ENCODE peak calls at places on chromosomes 5 and 9, in nine cellular contexts. P is CD8-positive, alpha-beta T cell; F is transverse colon; W is heart left ventricle; Z is IMR-90; U is kidney; J is fibroblast of lung; N is right atrium auricular region; B is hepatocyte. S is an unnamed sample.

GRCh38 chr5:36491860-36492259 is 114.5 kb upstream of the SLC1A3 start:
- DNase-seq in J (peak; percentile 27), F (no peak), Z (no peak), U (no peak), N (no peak), P (no peak), B (no peak), W (no peak), S (no peak)

GRCh38 chr5:7876867-7877266 is 7.9 kb downstream of the MTRR start:
- DNase-seq in B (no peak), N (no peak), Z (peak; percentile 75), J (peak; percentile 50), F (no peak), P (no peak), U (no peak), W (no peak), S (no peak)

GRCh38 chr9:122394265-122395242 is 23.7 kb downstream of the PTGS1 start:
- DNase-seq in U (no peak), J (peak; percentile 88), P (no peak), W (peak; percentile 59), F (peak; percentile 38), N (peak; percentile 86), B (no peak), Z (peak; percentile 95), S (peak; percentile 65)

GRCh38 chr5:142219146-142219545 is 105.7 kb downstream of the SPRY4 start:
- DNase-seq in P (no peak), U (no peak), N (no peak), W (no peak), F (no peak), J (no peak), Z (no peak), B (no peak), S (no peak)

GRCh38 chr5:173808079-173808808 is 79.9 kb upstream of the CPEB4 start:
- DNase-seq in U (no peak), W (no peak), Z (no peak), J (no peak), N (no peak), F (no peak), P (no peak), B (no peak), S (no peak)

GRCh38 chr5:179154991-179155955 is 95.1 kb downstream of the ZNF354C start:
- DNase-seq in B (no peak), J (no peak), N (no peak), U (peak; percentile 65), P (no peak), F (no peak), W (no peak), Z (no peak), S (no peak)

GRCh38 chr9:31394040-31394473 is 990.4 kb upstream of the ACO1 start:
- DNase-seq in P (no peak), F (no peak), N (no peak), Z (no peak), U (no peak), J (peak; percentile 63), B (peak; percentile 16), W (no peak), S (peak; percentile 89)

GRCh38 chr5:79687911-79688310 is 1.7 kb upstream of the CMYA5 start:
- DNase-seq in B (no peak), N (no peak), U (no peak), Z (no peak), J (no peak), F (no peak), P (no peak), W (no peak), S (no peak)

GRCh38 chr9:83434254-83434653 is 103.9 kb downstream of the FRMD3 start:
- DNase-seq in W (no peak), U (no peak), N (no peak), F (peak; percentile 17), B (no peak), J (no peak), P (no peak), Z (no peak), S (no peak)

GRCh38 chr5:6177926-6178325 is 200.4 kb downstream of the MED10 start:
- DNase-seq in J (no peak), W (no peak), F (no peak), U (no peak), B (no peak), Z (no peak), P (no peak), N (no peak), S (no peak)

GRCh38 chr9:92406506-92406905 is 2.1 kb upstream of the OGN start:
- DNase-seq in U (no peak), N (peak; percentile 75), W (peak; percentile 44), Z (no peak), J (peak; percentile 37), P (peak; percentile 38), B (peak; percentile 25), F (peak; percentile 26), S (no peak)

GRCh38 chr5:140011297-140011802 is 31.7 kb downstream of the NRG2 start:
- DNase-seq in Z (peak; percentile 1), F (no peak), W (peak; percentile 69), J (no peak), P (no peak), B (peak; percentile 52), N (no peak), U (no peak), S (no peak)

GRCh38 chr9:109098221-109098959 is 21.4 kb downstream of the TMEM245 start:
- DNase-seq in J (peak; percentile 70), F (no peak), Z (peak; percentile 65), P (no peak), B (peak; percentile 40), W (no peak), N (no peak), U (no peak), S (peak; percentile 78)

GRCh38 chr5:137498301-137498735 is 808 bp downstream of the SPOCK1 start:
- DNase-seq in P (no peak), J (no peak), N (no peak), B (peak; percentile 20), F (no peak), W (no peak), U (peak; percentile 73), Z (no peak), S (no peak)

GRCh38 chr5:91126888-91127287 is 256.2 kb downstream of the ARRDC3 start:
- DNase-seq in U (no peak), N (no peak), Z (no peak), J (no peak), B (no peak), F (no peak), P (no peak), W (no peak), S (no peak)

GRCh38 chr5:67058998-67059746 is 137.4 kb downstream of the CD180 start:
- DNase-seq in Z (no peak), B (no peak), W (no peak), U (no peak), J (no peak), P (no peak), N (no peak), F (no peak), S (no peak)
- H3K27ac ChIP-seq in Z (peak overlapping the region; percentile 73), B (no peak overlapping the region), W (peak overlapping the region; percentile 38), U (no peak overlapping the region), J (peak overlapping the region; percentile 5), P (no peak overlapping the region), N (peak overlapping the region; percentile 26), F (no peak overlapping the region), S (peak overlapping the region; percentile 61)

GRCh38 chr5:55437859-55438206 is 96.9 kb downstream of the PLPP1 start:
- DNase-seq in Z (no peak), F (no peak), B (no peak), N (no peak), U (no peak), J (no peak), W (no peak), P (no peak), S (no peak)
- H3K27ac ChIP-seq in Z (peak overlapping the region; percentile 81), F (peak overlapping the region; percentile 88), B (peak overlapping the region; percentile 77), N (peak overlapping the region; percentile 91), U (peak overlapping the region; percentile 64), J (peak overlapping the region; percentile 66), W (peak overlapping the region; percentile 81), P (no peak overlapping the region), S (peak overlapping the region; percentile 74)

GRCh38 chr5:172006378-172007152 is at the start of gene FBXW11:
- DNase-seq in F (peak; percentile 97), N (peak; percentile 96), J (peak; percentile 96), P (peak; percentile 96), Z (peak; percentile 97), U (peak; percentile 99), B (peak; percentile 99), W (peak; percentile 95), S (peak; percentile 98)

GRCh38 chr5:172009536-172010270 is 3.3 kb upstream of the FBXW11 start:
- DNase-seq in J (no peak), W (no peak), N (no peak), P (no peak), F (no peak), Z (no peak), B (no peak), U (no peak), S (no peak)

GRCh38 chr5:172008689-172009141 is 2.3 kb upstream of the FBXW11 start:
- DNase-seq in F (no peak), N (no peak), U (no peak), B (no peak), P (no peak), J (no peak), W (no peak), Z (no peak), S (no peak)

GRCh38 chr5:172007153-172007794 is 836 bp upstream of the FBXW11 start:
- DNase-seq in U (no peak), W (no peak), B (no peak), F (no peak), J (no peak), P (no peak), Z (peak; percentile 39), N (no peak), S (no peak)

DNA sequence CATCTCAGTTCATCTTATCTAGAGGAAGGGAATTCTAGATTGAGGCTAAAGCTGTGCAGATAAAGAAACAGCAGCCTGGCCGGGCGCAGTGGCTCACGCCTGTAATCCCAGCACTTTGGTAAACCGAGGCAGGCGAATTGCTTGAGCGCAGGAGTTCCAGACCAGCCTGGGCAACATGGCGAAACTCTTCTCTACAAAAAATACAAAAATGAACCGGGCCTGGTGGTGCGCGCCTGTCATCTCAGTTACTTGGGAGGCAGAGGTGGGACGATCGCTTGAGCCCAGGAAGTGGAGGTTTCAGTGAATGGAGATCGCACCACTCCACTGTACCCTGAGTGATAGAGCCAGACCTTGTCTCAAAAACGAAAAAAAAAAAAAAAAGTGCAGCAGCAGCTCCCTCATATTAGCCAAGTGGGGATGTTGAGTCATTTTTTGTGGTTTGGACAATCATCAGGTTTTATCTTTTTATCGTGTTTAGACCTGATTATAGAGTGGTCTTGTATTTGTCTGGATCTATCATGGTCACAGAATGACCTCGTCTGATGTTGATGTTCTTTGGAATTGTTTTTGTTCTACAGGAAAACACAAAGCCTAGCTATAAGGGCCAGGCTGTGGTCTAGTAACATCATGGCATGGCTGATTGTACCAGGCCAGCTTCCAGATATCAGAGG is 1.5 kb upstream of the FBXW11 start:
- DNase-seq in N (no peak), J (peak; percentile 23), W (no peak), Z (peak; percentile 64), P (no peak), U (no peak), B (no peak), F (no peak), S (no peak)
- H3K27ac ChIP-seq in N (peak overlapping the region; percentile 96), J (peak overlapping the region; percentile 98), W (peak overlapping the region; percentile 97), Z (no peak overlapping the region), P (no peak overlapping the region), U (peak overlapping the region; percentile 98), B (peak overlapping the region; percentile 98), F (peak overlapping the region; percentile 96), S (no peak overlapping the region)

DNA sequence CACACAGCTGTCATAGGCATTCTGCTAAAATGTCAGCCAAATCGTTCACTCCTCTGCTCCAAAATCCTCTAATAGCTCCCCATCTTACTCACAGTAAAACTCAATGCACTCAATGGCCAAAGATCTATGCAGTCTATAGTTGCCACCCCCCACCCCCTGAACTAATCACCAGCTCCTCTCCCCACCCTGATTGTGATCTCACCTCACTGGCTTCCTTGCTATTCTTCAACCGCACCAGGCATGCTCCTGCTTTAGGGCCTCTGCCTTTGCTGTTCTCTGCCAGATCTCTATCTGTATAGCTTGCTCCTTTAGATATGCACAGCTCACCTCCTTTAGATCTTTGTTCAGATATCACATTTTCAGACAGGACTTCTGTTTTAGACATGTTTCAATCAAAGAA is 33.2 kb upstream of the SNX2 start:
- DNase-seq in U (no peak), W (no peak), B (no peak), F (no peak), Z (peak; percentile 13), N (no peak), P (no peak), J (no peak), S (no peak)
- H3K27ac ChIP-seq in U (no peak overlapping the region), W (no peak overlapping the region), B (peak overlapping the region; percentile 23), F (no peak overlapping the region), Z (no peak overlapping the region), N (no peak overlapping the region), P (no peak overlapping the region), J (no peak overlapping the region), S (no peak overlapping the region)